ENCODE peak calls at places on chromosomes 2 and 18, in five cellular contexts. J is HFF-Myc; X is T-helper 17 cell; K is activated effector memory CD4-positive, alpha-beta T cell treated with Interleukin-2 at 50 U/mL for 16 hours; P is fibroblast of mammary gland. H is an unnamed sample.

GRCh38 chr2:172426635-172427255 is 641 bp upstream of the ITGA6 start:
- DNase-seq in J (no peak), X (no peak), K (no peak), P (no peak), H (no peak)

GRCh38 chr18:79650959-79651358 is 28.6 kb upstream of the CTDP1 start:
- DNase-seq in J (no peak), X (no peak), K (no peak), P (no peak), H (no peak)

GRCh38 chr2:138516030-138516704 is 14.6 kb downstream of the SPOPL start:
- DNase-seq in J (no peak), X (no peak), K (no peak), P (no peak), H (no peak)

GRCh38 chr18:13381907-13382682 is 163.5 kb downstream of the LDLRAD4 start:
- DNase-seq in J (peak; percentile 38), X (peak; percentile 51), K (peak; percentile 16), P (peak; percentile 57), H (no peak)

GRCh38 chr2:238067939-238068338 is 7.1 kb downstream of the SCLY start:
- DNase-seq in J (no peak), X (no peak), K (no peak), P (no peak), H (no peak)

GRCh38 chr2:180722551-180723239 is 257.7 kb upstream of the UBE2E3 start:
- DNase-seq in J (no peak), X (no peak), K (no peak), P (peak; percentile 90), H (no peak)

GRCh38 chr2:393711-394696 is 106.1 kb upstream of the ALKAL2 start:
- DNase-seq in J (no peak), X (peak; percentile 39), K (peak; percentile 48), P (no peak), H (no peak)

GRCh38 chr2:68734688-68735525 is at the start of gene ARHGAP25:
- DNase-seq in J (no peak), X (no peak), K (peak; percentile 34), P (no peak), H (no peak)